ENCODE peak calls at places on chromosomes 13 and 19, in eight cellular contexts. H is SK-N-SH, G is upper lobe of right lung, X is stomach, Y is neural crest cell, F is adrenal gland, C is Calu3, U is OCI-LY7. N is an unnamed sample.

GRCh38 chr13:67147257-67148218 is 82.6 kb downstream of the PCDH9 start:
- DNase-seq in H (no peak), G (no peak), X (no peak), Y (no peak), F (no peak), C (no peak), U (no peak), N (no peak)

GRCh38 chr19:29375429-29376093 is 150.2 kb upstream of the VSTM2B start:
- DNase-seq in H (no peak), G (no peak), X (peak; percentile 9), Y (no peak), F (no peak), C (no peak), U (no peak), N (peak; percentile 3)

GRCh38 chr13:47628666-47629065 is 372.4 kb downstream of the SUCLA2 start:
- DNase-seq in H (no peak), G (no peak), X (no peak), Y (no peak), F (no peak), C (no peak), U (no peak), N (no peak)

GRCh38 chr13:19782049-19782726 is 557 bp downstream of the PSPC1 start:
- DNase-seq in H (peak; percentile 71), G (peak; percentile 83), X (peak; percentile 69), Y (peak; percentile 29), F (peak; percentile 66), C (peak; percentile 15), U (peak; percentile 63), N (peak; percentile 34)

GRCh38 chr19:4861147-4861546 is 6.3 kb downstream of the PLIN3 start:
- DNase-seq in H (no peak), G (no peak), X (peak; percentile 58), Y (no peak), F (no peak), C (peak; percentile 76), U (no peak), N (peak; percentile 82)

GRCh38 chr13:27708325-27708724 is 84.0 kb upstream of the GSX1 start:
- DNase-seq in H (no peak), G (no peak), X (no peak), Y (no peak), F (no peak), C (no peak), U (no peak), N (no peak)

GRCh38 chr19:33898062-33898677 is 101.5 kb downstream of the KCTD15 start:
- DNase-seq in H (no peak), G (no peak), X (no peak), Y (no peak), F (no peak), C (no peak), U (no peak), N (no peak)

GRCh38 chr19:7916908-7917291 is 2.3 kb downstream of the TGFBR3L start:
- DNase-seq in H (no peak), G (no peak), X (no peak), Y (no peak), F (no peak), C (no peak), U (no peak), N (no peak)

GRCh38 chr13:47076536-47076935 is 179.7 kb upstream of the HTR2A start:
- DNase-seq in H (no peak), G (no peak), X (no peak), Y (no peak), F (no peak), C (no peak), U (no peak), N (no peak)

GRCh38 chr19:41299755-41300089 is 10.2 kb upstream of the CCDC97 start:
- DNase-seq in H (no peak), G (no peak), X (peak; percentile 48), Y (no peak), F (peak; percentile 52), C (no peak), U (no peak), N (no peak)
- TF ChIP-seq CTCF in H (no peak), G (no peak), X (no peak), Y (no peak), F (no peak), C (no peak), U (no peak), N (no peak)

DNA sequence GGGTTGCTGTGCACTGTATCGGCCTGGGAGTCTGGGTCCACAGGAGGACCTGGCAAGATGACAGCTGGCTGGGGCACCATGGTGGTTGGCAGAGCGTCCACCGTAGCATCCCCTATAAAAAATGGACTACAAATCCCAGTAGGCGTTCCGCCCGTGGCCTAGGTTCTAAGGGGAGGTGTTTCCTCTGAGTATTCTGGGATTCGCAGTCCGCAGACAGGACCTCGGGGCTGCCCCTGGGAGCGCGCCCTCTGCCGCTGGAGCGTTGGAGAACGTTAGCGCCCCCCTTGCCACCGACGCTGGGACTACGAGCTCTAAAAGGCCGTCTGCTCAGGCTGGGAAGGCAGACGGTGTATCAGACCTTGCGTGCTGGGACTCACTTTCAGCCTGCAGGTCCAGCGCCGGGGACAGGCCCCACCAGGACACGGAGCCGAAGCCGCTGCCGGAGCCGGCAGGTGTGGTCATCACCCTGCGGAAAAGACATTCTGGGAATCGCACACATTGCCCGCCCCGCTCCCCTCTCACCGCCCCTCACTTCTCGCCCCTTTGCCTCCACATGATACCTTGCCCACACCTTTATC is 372 bp downstream of the DNAAF3 start:
- DNase-seq in H (peak; percentile 80), G (peak; percentile 78), X (peak; percentile 72), Y (peak; percentile 77), F (peak; percentile 80), C (peak; percentile 94), U (peak; percentile 46), N (no peak)
- TF ChIP-seq CTCF in H (peak; percentile 81), G (peak; percentile 16), X (peak; percentile 40), Y (peak; percentile 77), F (peak; percentile 34), C (peak; percentile 66), U (peak; percentile 68), N (peak; percentile 18)

GRCh38 chr19:17511724-17512573 is 500 bp downstream of the PGLS start:
- DNase-seq in H (peak; percentile 93), G (peak; percentile 96), X (peak; percentile 85), Y (peak; percentile 65), F (peak; percentile 87), C (peak; percentile 78), U (peak; percentile 80), N (peak; percentile 72)
- TF ChIP-seq CTCF in H (peak; percentile 31), G (peak; percentile 19), X (peak; percentile 10), Y (no peak), F (no peak), C (no peak), U (peak; percentile 51), N (peak; percentile 39)

DNA sequence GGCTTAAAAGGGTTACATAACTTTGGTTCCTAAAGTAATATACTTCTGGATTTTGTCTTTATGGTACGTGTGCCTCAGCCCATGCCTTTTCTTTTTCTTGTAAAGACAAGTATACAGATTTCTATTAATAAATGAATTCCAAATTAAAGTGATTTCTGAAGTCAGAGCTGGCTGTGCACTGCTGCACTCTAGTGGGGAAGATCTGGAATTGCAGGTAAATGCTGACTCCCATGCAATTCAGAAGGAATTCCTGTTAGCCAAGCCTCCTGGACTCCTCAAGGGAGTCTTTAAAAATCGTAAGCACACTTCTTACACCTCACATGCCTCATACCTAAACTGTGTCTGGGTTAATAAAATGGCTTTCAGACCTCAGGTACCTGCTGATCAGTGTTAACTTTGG is 118.4 kb upstream of the SLC7A1 start:
- DNase-seq in H (peak; percentile 33), G (no peak), X (no peak), Y (no peak), F (no peak), C (no peak), U (peak; percentile 9), N (no peak)
- TF ChIP-seq CTCF in H (peak; percentile 68), G (peak; percentile 37), X (peak; percentile 32), Y (peak; percentile 74), F (peak; percentile 39), C (no peak), U (peak; percentile 91), N (peak; percentile 25)

GRCh38 chr19:2695288-2695866 is 7.1 kb downstream of the GNG7 start:
- DNase-seq in H (no peak), G (no peak), X (no peak), Y (peak; percentile 12), F (peak; percentile 21), C (peak; percentile 3), U (no peak), N (no peak)
- TF ChIP-seq CTCF in H (no peak), G (no peak), X (no peak), Y (no peak), F (no peak), C (no peak), U (no peak), N (no peak)

N was measured in prostate gland.